ENCODE peak calls at places on chromosome 10, in seven cellular contexts. K is heart left ventricle, Q is endothelial cell of umbilical vein, A is NB4, J is stomach, T is adrenal gland, H is A549. B is an unnamed sample.
A peak's percentile ranks its signal among the peaks of the same experiment; 100 is the strongest.

GRCh38 chr10:4315529-4315928 is 510.5 kb upstream of the AKR1E2 start:
- DNase-seq in K (peak; percentile 44), Q (peak; percentile 78), A (no peak), J (no peak), T (no peak), H (no peak), B (no peak)

GRCh38 chr10:94630017-94630688 is 53.4 kb upstream of the CYP2C18 start:
- DNase-seq in K (no peak), Q (peak; percentile 44), A (peak; percentile 53), J (no peak), T (no peak), H (peak; percentile 43), B (no peak)

GRCh38 chr10:3886191-3886590 is 101.2 kb upstream of the KLF6 start:
- DNase-seq in K (peak; percentile 57), Q (no peak), A (no peak), J (no peak), T (peak; percentile 30), H (peak; percentile 79), B (no peak)

GRCh38 chr10:124157286-124157685 is 63.9 kb upstream of the CHST15 start:
- DNase-seq in K (no peak), Q (no peak), A (no peak), J (peak; percentile 9), T (no peak), H (no peak), B (peak; percentile 28)

GRCh38 chr10:108112218-108112617 is 947.7 kb upstream of the SORCS1 start:
- DNase-seq in K (no peak), Q (no peak), A (peak; percentile 11), J (no peak), T (no peak), H (peak; percentile 4), B (no peak)

GRCh38 chr10:69241575-69241974 is 21.4 kb downstream of the HKDC1 start:
- DNase-seq in K (no peak), Q (no peak), A (no peak), J (no peak), T (no peak), H (no peak), B (no peak)

GRCh38 chr10:93199221-93199681 is 125.6 kb downstream of the CYP26A1 start:
- DNase-seq in K (peak; percentile 79), Q (peak; percentile 67), A (peak; percentile 74), J (peak; percentile 62), T (peak; percentile 72), H (peak; percentile 58), B (peak; percentile 63)

GRCh38 chr10:107144490-107144889 is 20.0 kb downstream of the SORCS1 start:
- DNase-seq in K (no peak), Q (no peak), A (peak; percentile 9), J (no peak), T (no peak), H (no peak), B (no peak)

GRCh38 chr10:78448994-78449418 is 415.3 kb downstream of the RPS24 start:
- DNase-seq in K (no peak), Q (no peak), A (peak; percentile 18), J (no peak), T (no peak), H (no peak), B (no peak)

GRCh38 chr10:52064084-52064845 is 249.8 kb upstream of the DKK1 start:
- DNase-seq in K (peak; percentile 58), Q (no peak), A (no peak), J (no peak), T (no peak), H (no peak), B (no peak)

GRCh38 chr10:21675157-21675796 is 141.2 kb downstream of the MLLT10 start:
- DNase-seq in K (no peak), Q (peak; percentile 42), A (peak; percentile 41), J (no peak), T (no peak), H (peak; percentile 62), B (no peak)

GRCh38 chr10:26777686-26778085 is 80.2 kb downstream of the PDSS1 start:
- DNase-seq in K (no peak), Q (no peak), A (no peak), J (no peak), T (no peak), H (no peak), B (no peak)

GRCh38 chr10:45374451-45375052 is 536 bp downstream of the ALOX5 start:
- DNase-seq in K (peak; percentile 33), Q (no peak), A (peak; percentile 52), J (no peak), T (no peak), H (no peak), B (no peak)

GRCh38 chr10:106500041-106500440 is 664.5 kb downstream of the SORCS1 start:
- DNase-seq in K (no peak), Q (no peak), A (no peak), J (no peak), T (no peak), H (no peak), B (no peak)

GRCh38 chr10:19904202-19904661 is 88.0 kb downstream of the PLXDC2 start:
- DNase-seq in K (no peak), Q (no peak), A (peak; percentile 34), J (no peak), T (no peak), H (no peak), B (no peak)

GRCh38 chr10:65861249-65861648 is 1064.6 kb upstream of the LRRTM3 start:
- DNase-seq in K (no peak), Q (peak; percentile 19), A (no peak), J (no peak), T (peak; percentile 17), H (peak; percentile 6), B (no peak)

GRCh38 chr10:27190508-27190907 is 35.4 kb downstream of the MASTL start:
- DNase-seq in K (no peak), Q (no peak), A (no peak), J (no peak), T (no peak), H (peak; percentile 3), B (no peak)

GRCh38 chr10:12350167-12350872 is 973 bp downstream of the CAMK1D start:
- DNase-seq in K (no peak), Q (peak; percentile 35), A (peak; percentile 63), J (no peak), T (peak; percentile 21), H (peak; percentile 52), B (peak; percentile 42)

GRCh38 chr10:12348870-12349627 is at the start of gene CAMK1D:
- DNase-seq in K (peak; percentile 78), Q (peak; percentile 40), A (peak; percentile 88), J (peak; percentile 77), T (peak; percentile 72), H (peak; percentile 74), B (peak; percentile 97)

GRCh38 chr10:12348341-12348869 is 942 bp upstream of the CAMK1D start:
- DNase-seq in K (no peak), Q (no peak), A (no peak), J (no peak), T (no peak), H (no peak), B (no peak)

GRCh38 chr10:12350925-12351324 is 1.6 kb downstream of the CAMK1D start:
- DNase-seq in K (no peak), Q (no peak), A (no peak), J (no peak), T (no peak), H (no peak), B (no peak)

DNA sequence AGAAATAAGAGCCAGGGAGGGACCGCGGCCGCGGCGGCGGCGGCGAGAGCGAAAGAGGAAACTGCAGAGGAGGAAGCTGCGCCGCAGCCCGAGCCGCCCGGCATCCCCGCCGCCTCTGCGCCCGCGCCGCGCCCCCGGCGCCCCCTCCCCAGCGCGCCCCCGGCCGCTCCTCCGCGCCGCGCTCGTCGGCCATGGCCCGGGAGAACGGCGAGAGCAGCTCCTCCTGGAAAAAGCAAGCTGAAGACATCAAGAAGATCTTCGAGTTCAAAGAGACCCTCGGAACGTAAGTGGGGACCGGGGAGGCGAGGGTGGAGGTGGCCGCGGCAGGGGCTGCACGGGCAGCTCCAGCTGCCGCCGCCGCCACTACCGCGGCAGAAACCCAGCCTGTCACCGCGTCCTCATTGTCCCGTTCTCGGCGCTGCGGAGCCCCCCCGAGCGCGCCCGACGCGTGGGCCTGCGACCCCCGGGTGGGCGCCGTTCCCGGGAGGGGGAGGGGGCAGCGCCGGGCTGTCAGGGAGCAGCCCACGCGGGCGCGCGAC is 350 bp downstream of the CAMK1D start:
- DNase-seq in K (no peak), Q (no peak), A (no peak), J (no peak), T (no peak), H (no peak), B (no peak)
- TF ChIP-seq POLR2A in K (no peak), Q (no peak), A (no peak), J (no peak), T (no peak), H (no peak), B (no peak)

DNA sequence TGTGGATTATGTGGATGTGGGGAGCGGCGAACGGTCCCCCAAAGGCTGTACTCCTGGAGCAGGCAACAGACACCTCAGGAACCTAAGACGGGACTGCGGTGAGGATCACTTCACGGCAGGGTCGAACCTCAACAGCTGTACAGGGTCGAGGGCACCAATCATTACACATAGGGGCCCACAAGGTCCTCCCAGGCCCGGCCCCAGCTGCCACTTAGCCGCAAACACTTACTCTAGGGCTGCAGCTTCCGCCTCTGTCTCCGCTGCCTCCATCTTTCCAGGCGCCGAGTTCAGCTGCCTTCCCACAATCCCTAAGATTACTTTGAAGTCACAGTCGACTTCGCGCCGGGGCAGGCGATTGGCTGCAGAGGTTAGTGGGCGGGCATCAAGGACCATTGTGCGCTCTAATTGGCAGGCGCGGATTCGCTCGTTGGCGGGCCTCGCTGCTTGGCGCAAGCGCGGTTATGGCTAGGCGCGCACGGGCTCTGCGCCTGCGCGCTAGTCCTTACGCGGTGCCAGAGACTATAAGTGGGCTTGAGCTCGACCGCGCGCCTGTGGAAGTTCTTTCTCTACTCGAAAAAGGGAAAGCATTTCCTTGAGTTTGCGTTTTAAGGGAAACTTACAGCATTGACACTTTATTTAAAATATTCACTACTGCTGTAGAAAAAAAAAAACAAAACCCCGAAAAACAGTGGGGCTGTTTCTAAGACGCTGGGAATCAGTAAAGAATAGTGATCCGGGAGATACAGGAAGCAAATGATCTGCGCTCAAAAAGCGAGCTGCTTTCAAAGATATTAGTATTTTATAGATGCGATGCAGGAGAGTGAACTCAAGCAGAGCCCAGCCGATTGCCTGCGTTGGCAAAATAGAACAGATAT is at the start of gene ZWINT:
- DNase-seq in K (peak; percentile 97), Q (peak; percentile 99), A (peak; percentile 97), J (peak; percentile 94), T (peak; percentile 96), H (peak; percentile 97), B (peak; percentile 94)
- TF ChIP-seq POLR2A in K (no peak), Q (peak; percentile 70), A (peak; percentile 91), J (no peak), T (no peak), H (peak; percentile 59), B (no peak)

DNA sequence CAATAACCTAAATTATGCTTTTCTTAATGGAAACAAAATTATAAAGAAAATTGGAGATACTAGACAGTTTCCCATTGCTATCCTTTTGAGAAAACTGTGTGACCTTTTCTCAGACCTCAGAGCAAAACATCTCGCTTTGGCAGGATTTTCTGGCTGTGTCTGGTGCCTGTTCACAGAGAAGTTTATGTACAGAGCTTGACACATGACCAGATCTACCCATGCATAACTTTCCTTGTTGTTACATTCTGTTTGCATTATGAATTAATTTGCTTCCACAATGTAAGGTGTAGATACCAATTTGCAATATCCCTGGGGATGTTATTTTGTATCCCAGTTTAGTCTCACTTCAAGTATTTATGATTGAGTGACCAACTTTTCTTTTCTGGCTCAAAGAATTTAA is 565.0 kb downstream of the XPNPEP1 start:
- DNase-seq in K (no peak), Q (no peak), A (no peak), J (no peak), T (no peak), H (no peak), B (no peak)
- TF ChIP-seq POLR2A in K (no peak), Q (no peak), A (no peak), J (no peak), T (no peak), H (no peak), B (no peak)

GRCh38 chr10:73799899-73800559 is 11.4 kb downstream of the NDST2 start:
- DNase-seq in K (no peak), Q (no peak), A (no peak), J (no peak), T (no peak), H (no peak), B (no peak)
- TF ChIP-seq POLR2A in K (no peak), Q (no peak), A (no peak), J (no peak), T (no peak), H (no peak), B (no peak)

B was measured in lower leg skin.